ENCODE peak calls at places on chromosomes 6 and 20, in ten cellular contexts. S is T-helper 2 cell, Y is kidney glomerular epithelial cell, D is HTR-8/SVneo, P is NCI-H510A treated with DMSO at 0.1 percent for 48 hours, A is GF-D8, N is mucosa of descending colon, J is HS-27A, V is G401, B is RWPE1. W is an unnamed sample.

GRCh38 chr6:104301921-104302320 is 557.8 kb downstream of the HACE1 start:
- DNase-seq in S (no peak), Y (no peak), D (no peak), P (no peak), A (no peak), N (no peak), J (no peak), V (no peak), B (no peak), W (no peak)

GRCh38 chr20:57103146-57103800 is 163.2 kb downstream of the BMP7 start:
- DNase-seq in S (no peak), Y (no peak), D (no peak), P (no peak), A (no peak), N (no peak), J (no peak), V (peak), B (no peak), W (no peak)

GRCh38 chr6:126180585-126180984 is 159.3 kb upstream of the CENPW start:
- DNase-seq in S (no peak), Y (peak), D (peak), P (no peak), A (no peak), N (no peak), J (peak), V (no peak), B (peak), W (peak)

GRCh38 chr6:79671605-79672266 is 40.6 kb downstream of the SH3BGRL2 start:
- DNase-seq in S (peak), Y (peak), D (no peak), P (peak), A (no peak), N (peak), J (no peak), V (no peak), B (peak), W (no peak)

GRCh38 chr20:10398834-10399369 is 35.1 kb downstream of the MKKS start:
- DNase-seq in S (no peak), Y (no peak), D (no peak), P (no peak), A (no peak), N (no peak), J (no peak), V (no peak), B (no peak), W (no peak)

GRCh38 chr6:163132050-163132750 is 282.3 kb upstream of the QKI start:
- DNase-seq in S (no peak), Y (no peak), D (no peak), P (no peak), A (no peak), N (no peak), J (no peak), V (no peak), B (no peak), W (no peak)

GRCh38 chr6:47207261-47207660 is 102.4 kb downstream of the TNFRSF21 start:
- DNase-seq in S (no peak), Y (peak), D (no peak), P (no peak), A (no peak), N (no peak), J (no peak), V (no peak), B (no peak), W (no peak)

GRCh38 chr6:131909408-131910218 is 41.6 kb downstream of the CCN2 start:
- DNase-seq in S (peak), Y (peak), D (peak), P (peak), A (peak), N (no peak), J (no peak), V (peak), B (peak), W (peak)

GRCh38 chr20:34037121-34037520 is 43.4 kb downstream of the RALY start:
- DNase-seq in S (peak), Y (no peak), D (no peak), P (no peak), A (no peak), N (no peak), J (no peak), V (no peak), B (no peak), W (no peak)

GRCh38 chr6:42101186-42101657 is 41.2 kb downstream of the C6orf132 start:
- DNase-seq in S (no peak), Y (no peak), D (no peak), P (no peak), A (no peak), N (no peak), J (no peak), V (no peak), B (no peak), W (no peak)

GRCh38 chr6:70797625-70798024 is 129.9 kb downstream of the SMAP1 start:
- DNase-seq in S (no peak), Y (no peak), D (no peak), P (no peak), A (no peak), N (no peak), J (no peak), V (no peak), B (no peak), W (no peak)

GRCh38 chr6:24960991-24961475 is 25.3 kb upstream of the RIPOR2 start:
- DNase-seq in S (no peak), Y (no peak), D (no peak), P (no peak), A (no peak), N (no peak), J (no peak), V (no peak), B (no peak), W (no peak)

GRCh38 chr6:159716247-159717086 is 10.8 kb upstream of the WTAP start:
- DNase-seq in S (no peak), Y (peak), D (no peak), P (no peak), A (peak), N (no peak), J (no peak), V (no peak), B (peak), W (peak)

GRCh38 chr6:139153876-139154275 is 19.0 kb downstream of the HECA start:
- DNase-seq in S (no peak), Y (peak), D (no peak), P (no peak), A (no peak), N (no peak), J (no peak), V (no peak), B (no peak), W (no peak)

GRCh38 chr6:108944707-108945685 is 96.8 kb downstream of the ARMC2 start:
- DNase-seq in S (no peak), Y (peak), D (no peak), P (no peak), A (no peak), N (no peak), J (no peak), V (peak), B (no peak), W (no peak)

GRCh38 chr6:83429857-83430605 is 820 bp downstream of the ME1 start:
- DNase-seq in S (no peak), Y (peak), D (peak), P (peak), A (no peak), N (no peak), J (no peak), V (peak), B (peak), W (no peak)

GRCh38 chr20:13290724-13291123 is 69.7 kb downstream of the ISM1 start:
- DNase-seq in S (no peak), Y (no peak), D (no peak), P (no peak), A (no peak), N (no peak), J (no peak), V (no peak), B (no peak), W (no peak)